ENCODE peak calls at places on chromosomes 7 and 10, in four cellular contexts. One of them, this sample, is unnamed.
A peak's percentile ranks its signal among the peaks of the same experiment; 100 is the strongest.

GRCh38 chr7:21916176-21916575 is 29.5 kb downstream of the CDCA7L start:
- DNase-seq in fibroblast of lung: no peak
- DNase-seq in OCI-LY7: no peak
- DNase-seq in HCT116: no peak
- DNase-seq in this sample: no peak

GRCh38 chr7:945556-946255 is 8.8 kb downstream of the ADAP1 start:
- DNase-seq in fibroblast of lung: no peak
- DNase-seq in HCT116: peak; percentile 86
- DNase-seq in OCI-LY7: no peak
- DNase-seq in this sample: no peak

GRCh38 chr7:107304063-107304462 is 135.3 kb downstream of the HBP1 start:
- DNase-seq in OCI-LY7: no peak
- DNase-seq in HCT116: no peak
- DNase-seq in fibroblast of lung: no peak
- DNase-seq in this sample: no peak

GRCh38 chr7:27677912-27678612 is 15.4 kb upstream of the HIBADH start:
- DNase-seq in OCI-LY7: no peak
- DNase-seq in HCT116: peak; percentile 87
- DNase-seq in fibroblast of lung: peak; percentile 99
- DNase-seq in this sample: no peak

GRCh38 chr7:128031901-128032604 is 816 bp upstream of the LRRC4 start:
- DNase-seq in OCI-LY7: peak; percentile 48
- DNase-seq in HCT116: no peak
- DNase-seq in fibroblast of lung: peak; percentile 93
- DNase-seq in this sample: peak; percentile 90

GRCh38 chr10:119207713-119208552 is 562 bp downstream of the GRK5 start:
- DNase-seq in fibroblast of lung: peak; percentile 64
- DNase-seq in OCI-LY7: peak; percentile 51
- DNase-seq in HCT116: no peak
- DNase-seq in this sample: peak; percentile 56

GRCh38 chr10:33010132-33011037 is 52.4 kb upstream of the ITGB1 start:
- DNase-seq in OCI-LY7: no peak
- DNase-seq in HCT116: peak; percentile 77
- DNase-seq in fibroblast of lung: peak; percentile 95
- DNase-seq in this sample: peak; percentile 47

GRCh38 chr7:119900996-119901395 is 372.0 kb upstream of the KCND2 start:
- DNase-seq in fibroblast of lung: peak; percentile 1
- DNase-seq in HCT116: no peak
- DNase-seq in OCI-LY7: no peak
- DNase-seq in this sample: peak; percentile 2

GRCh38 chr10:125135771-125136035 is 24.7 kb downstream of the CTBP2 start:
- DNase-seq in fibroblast of lung: no peak
- DNase-seq in HCT116: no peak
- DNase-seq in OCI-LY7: no peak
- DNase-seq in this sample: no peak
- H4K20me1 ChIP-seq in fibroblast of lung: no peaks in the 10 kb centered on the region
- H4K20me1 ChIP-seq in HCT116: peaks cover 15% of the 10 kb centered on the region
- H4K20me1 ChIP-seq in OCI-LY7: no peaks in the 10 kb centered on the region
- H4K20me1 ChIP-seq in this sample: peaks cover 100% of the 10 kb centered on the region

DNA sequence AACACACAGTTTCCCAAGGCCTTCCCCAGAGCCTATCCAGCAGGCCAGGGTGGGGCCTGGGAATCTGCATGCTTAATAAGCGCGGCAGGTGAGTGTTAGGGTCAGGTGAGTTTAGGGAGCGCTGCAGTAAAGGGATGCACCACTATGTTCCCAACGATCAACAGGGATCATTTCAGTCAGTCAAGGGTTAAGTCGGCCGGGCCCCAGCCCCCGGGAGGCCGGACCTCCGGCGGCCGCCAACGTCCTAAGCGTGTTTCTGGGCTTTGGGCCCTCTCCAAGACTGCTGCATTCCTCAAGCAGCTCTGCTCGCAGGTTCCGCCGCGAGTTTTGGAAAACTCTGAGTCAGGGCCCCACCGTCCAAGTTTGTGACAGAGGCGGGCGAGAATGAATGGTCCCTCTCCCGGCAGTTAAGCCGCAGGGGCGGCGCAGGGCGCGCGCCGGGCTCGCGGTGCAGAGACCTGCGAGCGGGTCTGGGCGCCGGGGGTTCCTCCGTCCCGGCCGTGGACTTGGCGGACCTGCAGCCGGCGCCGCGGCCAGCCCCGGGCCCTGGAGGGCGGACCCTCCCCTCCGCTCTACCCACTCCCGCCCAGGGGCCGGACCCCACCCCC is 81.6 kb downstream of the ARHGAP22 start:
- DNase-seq in HCT116: peak; percentile 19
- DNase-seq in fibroblast of lung: peak; percentile 98
- DNase-seq in OCI-LY7: no peak
- DNase-seq in this sample: peak; percentile 65
- H3K4me3 ChIP-seq in HCT116: peak overlapping the region; percentile 54
- H3K4me3 ChIP-seq in fibroblast of lung: peak overlapping the region; percentile 49
- H3K4me3 ChIP-seq in OCI-LY7: no peak overlapping the region
- H3K4me3 ChIP-seq in this sample: peak overlapping the region; percentile 82

GRCh38 chr7:2412587-2413201 is 9.3 kb downstream of the CHST12 start:
- DNase-seq in fibroblast of lung: peak; percentile 31
- DNase-seq in OCI-LY7: no peak
- DNase-seq in HCT116: no peak
- DNase-seq in this sample: no peak
- H3K27ac ChIP-seq in fibroblast of lung: no peak overlapping the region
- H3K27ac ChIP-seq in OCI-LY7: no peak overlapping the region
- H3K27ac ChIP-seq in HCT116: no peak overlapping the region
- H3K27ac ChIP-seq in this sample: no peak overlapping the region

GRCh38 chr10:126564297-126564888 is 106.1 kb downstream of the C10orf90 start:
- DNase-seq in OCI-LY7: no peak
- DNase-seq in HCT116: no peak
- DNase-seq in fibroblast of lung: no peak
- DNase-seq in this sample: no peak
- H4K20me1 ChIP-seq in OCI-LY7: no peaks in the 10 kb centered on the region
- H4K20me1 ChIP-seq in HCT116: no peaks in the 10 kb centered on the region
- H4K20me1 ChIP-seq in fibroblast of lung: no peaks in the 10 kb centered on the region
- H4K20me1 ChIP-seq in this sample: no peaks in the 10 kb centered on the region

GRCh38 chr10:122558452-122558851 is 2.1 kb upstream of the DMBT1 start:
- DNase-seq in fibroblast of lung: no peak
- DNase-seq in OCI-LY7: no peak
- DNase-seq in HCT116: no peak
- DNase-seq in this sample: no peak
- H3K4me3 ChIP-seq in fibroblast of lung: no peak overlapping the region
- H3K4me3 ChIP-seq in OCI-LY7: no peak overlapping the region
- H3K4me3 ChIP-seq in HCT116: no peak overlapping the region
- H3K4me3 ChIP-seq in this sample: no peak overlapping the region

This sample was measured in neural progenitor cell.